ENCODE peak calls at places on chromosome 13, in ten cellular contexts. P is lower leg skin, R is astrocyte of the spinal cord, K is pancreas, X is cardiac fibroblast, V is GM06990, L is left ventricle myocardium inferior, U is tibial artery, F is mesendoderm, Q is GM23248. M is an unnamed sample.

GRCh38 chr13:67259208-67259607 is 29.1 kb upstream of the PCDH9 start:
- DNase-seq in P (no peak), R (no peak), K (no peak), X (no peak), V (no peak), L (no peak), U (no peak), F (peak), Q (no peak), M (no peak)

GRCh38 chr13:114142137-114142550 is 9.7 kb upstream of the RASA3 start:
- DNase-seq in P (no peak), R (no peak), K (no peak), X (no peak), V (no peak), L (no peak), U (no peak), F (no peak), Q (no peak), M (no peak)

GRCh38 chr13:33349996-33350826 is 64.7 kb upstream of the STARD13 start:
- DNase-seq in P (peak), R (peak), K (peak), X (peak), V (no peak), L (peak), U (peak), F (peak), Q (peak), M (no peak)

GRCh38 chr13:39818953-39819352 is 163.5 kb downstream of the COG6 start:
- DNase-seq in P (no peak), R (peak), K (no peak), X (peak), V (no peak), L (no peak), U (no peak), F (no peak), Q (no peak), M (no peak)

GRCh38 chr13:40460116-40460515 is 206.3 kb downstream of the FOXO1 start:
- DNase-seq in P (no peak), R (no peak), K (no peak), X (no peak), V (no peak), L (no peak), U (no peak), F (no peak), Q (peak), M (no peak)

GRCh38 chr13:75762066-75762937 is 126.2 kb downstream of the LMO7 start:
- DNase-seq in P (peak), R (no peak), K (no peak), X (no peak), V (peak), L (no peak), U (no peak), F (no peak), Q (peak), M (peak)

GRCh38 chr13:65555973-65556372 is 1674.2 kb downstream of the PCDH9 start:
- DNase-seq in P (no peak), R (no peak), K (no peak), X (no peak), V (no peak), L (no peak), U (no peak), F (no peak), Q (no peak), M (no peak)

GRCh38 chr13:39273953-39274352 is 235.7 kb downstream of the NHLRC3 start:
- DNase-seq in P (no peak), R (peak), K (no peak), X (peak), V (no peak), L (no peak), U (no peak), F (peak), Q (no peak), M (no peak)

DNA sequence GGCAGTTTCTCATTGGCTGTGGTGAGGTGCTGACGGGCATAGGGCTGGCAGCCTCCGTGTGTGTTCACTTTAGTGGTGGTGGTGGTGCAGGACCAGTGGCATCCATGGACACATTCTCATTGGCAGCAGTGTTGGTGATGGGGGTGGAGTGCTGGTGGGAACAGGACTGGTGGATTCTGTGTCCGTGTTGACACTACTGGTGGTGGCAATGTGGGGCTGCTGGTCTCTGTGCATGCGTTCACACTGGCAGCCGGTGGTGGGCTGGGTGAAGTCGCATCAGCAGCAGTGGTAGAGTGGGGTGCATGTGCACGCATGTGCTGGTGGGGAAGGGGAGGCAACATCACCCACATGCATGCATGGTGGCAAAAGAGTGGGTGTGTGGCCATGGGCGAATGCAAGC is 1471.4 kb upstream of the PCDH20 start:
- DNase-seq in P (no peak), R (no peak), K (no peak), X (no peak), V (no peak), L (no peak), U (no peak), F (no peak), Q (no peak), M (no peak)
- H3K4me3 ChIP-seq in P (no peak), R (no peak), K (no peak), X (no peak), V (no peak), L (no peak), U (no peak), F (no peak), Q (no peak), M (no peak)

GRCh38 chr13:108194435-108194936 is 20.9 kb downstream of the LIG4 start:
- DNase-seq in P (no peak), R (no peak), K (no peak), X (no peak), V (no peak), L (no peak), U (no peak), F (no peak), Q (no peak), M (no peak)
- H3K4me3 ChIP-seq in P (no peak), R (no peak), K (no peak), X (no peak), V (no peak), L (no peak), U (no peak), F (no peak), Q (no peak), M (no peak)

DNA sequence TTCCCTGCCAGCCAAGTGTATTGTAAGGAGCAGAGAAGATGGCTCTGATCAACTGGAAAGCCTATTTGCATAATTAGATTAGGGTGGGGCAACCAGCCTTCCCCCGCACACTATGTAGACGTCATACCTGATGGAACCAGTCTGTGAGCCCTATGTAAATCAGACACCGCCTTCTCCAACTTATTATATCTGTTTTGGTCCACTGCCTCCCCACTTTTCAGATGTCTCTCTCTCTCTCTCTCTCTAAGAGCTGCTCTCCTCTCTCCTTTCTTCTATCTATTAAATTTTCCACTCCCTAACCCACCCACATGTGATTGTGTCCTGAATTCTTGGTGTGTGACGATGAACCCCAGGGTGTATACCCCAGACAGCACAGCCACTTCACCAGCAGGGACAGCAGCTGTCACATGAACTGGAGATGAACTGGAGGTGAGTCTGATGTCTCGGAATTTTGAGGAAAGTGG is 514.4 kb downstream of the IRS2 start:
- DNase-seq in P (no peak), R (peak), K (no peak), X (peak), V (no peak), L (no peak), U (no peak), F (peak), Q (peak), M (peak)
- H3K4me3 ChIP-seq in P (no peak), R (peak), K (no peak), X (peak), V (no peak), L (no peak), U (no peak), F (no peak), Q (peak), M (peak)

GRCh38 chr13:98214008-98214643 is 37.1 kb upstream of the RNF113B start:
- DNase-seq in P (no peak), R (peak), K (no peak), X (peak), V (no peak), L (no peak), U (no peak), F (no peak), Q (peak), M (no peak)
- H3K4me3 ChIP-seq in P (no peak), R (no peak), K (no peak), X (no peak), V (no peak), L (no peak), U (no peak), F (no peak), Q (peak), M (no peak)

GRCh38 chr13:106917673-106918652 is 350.0 kb upstream of the ARGLU1 start:
- DNase-seq in P (peak), R (peak), K (peak), X (peak), V (peak), L (peak), U (peak), F (peak), Q (peak), M (peak)

GRCh38 chr13:106917024-106917491 is 349.1 kb upstream of the ARGLU1 start:
- DNase-seq in P (no peak), R (no peak), K (no peak), X (peak), V (no peak), L (peak), U (no peak), F (no peak), Q (no peak), M (no peak)

GRCh38 chr13:106915146-106915545 is 347.2 kb upstream of the ARGLU1 start:
- DNase-seq in P (no peak), R (no peak), K (no peak), X (no peak), V (no peak), L (no peak), U (no peak), F (no peak), Q (no peak), M (no peak)

GRCh38 chr13:106919093-106919492 is 351.2 kb upstream of the ARGLU1 start:
- DNase-seq in P (no peak), R (peak), K (no peak), X (peak), V (peak), L (no peak), U (no peak), F (no peak), Q (no peak), M (no peak)

DNA sequence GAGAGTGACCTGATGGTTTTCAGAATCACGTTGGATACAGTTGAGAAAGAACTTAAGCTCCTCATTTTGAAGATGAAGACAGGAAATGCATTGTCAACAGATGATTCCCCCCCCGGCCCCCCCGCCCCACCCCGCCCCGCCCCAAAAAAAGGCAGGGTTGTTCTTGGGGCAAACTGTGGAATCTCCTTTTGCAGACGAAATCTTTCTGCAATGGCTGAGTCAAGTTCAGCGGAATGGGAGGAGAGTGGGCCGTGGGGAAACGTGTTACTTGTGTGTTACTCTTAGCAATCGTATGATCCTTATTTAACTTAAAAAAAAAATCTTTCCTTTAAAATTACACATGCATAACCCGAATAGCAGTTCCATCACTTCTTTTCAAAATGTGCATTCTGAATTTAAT is 348.4 kb upstream of the ARGLU1 start:
- DNase-seq in P (no peak), R (no peak), K (no peak), X (peak), V (no peak), L (no peak), U (no peak), F (no peak), Q (no peak), M (no peak)
- H3K4me3 ChIP-seq in P (no peak), R (no peak), K (no peak), X (no peak), V (no peak), L (peak), U (peak), F (no peak), Q (no peak), M (no peak)

GRCh38 chr13:50128406-50129048 is 113.3 kb downstream of the KCNRG start:
- DNase-seq in P (no peak), R (no peak), K (no peak), X (no peak), V (no peak), L (no peak), U (no peak), F (peak), Q (no peak), M (no peak)
- H3K4me3 ChIP-seq in P (no peak), R (no peak), K (no peak), X (no peak), V (no peak), L (no peak), U (no peak), F (no peak), Q (no peak), M (no peak)

M was measured in mammary epithelial cell.